ENCODE peak calls at places on chromosome 19, in ten cellular contexts. B is esophagus muscularis mucosa, V is GM12891, O is GM12878, A is vagina, F is suprapubic skin, R is Panc1, D is HL-60, P is breast epithelium, C is stomach. S is an unnamed sample.
A peak's percentile ranks its signal among the peaks of the same experiment; 100 is the strongest.

GRCh38 chr19:920051-920857 is 3.1 kb downstream of the KISS1R start:
- DNase-seq in B (no peak), V (no peak), O (no peak), A (no peak), F (no peak), R (no peak), D (peak; percentile 45), P (no peak), C (no peak), S (peak; percentile 65)

GRCh38 chr19:52335768-52336116 is 301 bp upstream of the ZNF610 start:
- DNase-seq in B (no peak), V (no peak), O (no peak), A (no peak), F (no peak), R (no peak), D (no peak), P (no peak), C (no peak), S (no peak)

GRCh38 chr19:280541-281007 is 10.6 kb downstream of the PLPP2 start:
- DNase-seq in B (no peak), V (no peak), O (no peak), A (no peak), F (no peak), R (no peak), D (no peak), P (no peak), C (no peak), S (peak; percentile 9)

GRCh38 chr19:31100945-31101344 is 248.3 kb downstream of the TSHZ3 start:
- DNase-seq in B (no peak), V (no peak), O (no peak), A (no peak), F (no peak), R (no peak), D (no peak), P (no peak), C (no peak), S (no peak)

GRCh38 chr19:35533822-35534521 is 716 bp downstream of the GAPDHS start:
- DNase-seq in B (no peak), V (peak; percentile 56), O (no peak), A (no peak), F (no peak), R (no peak), D (peak; percentile 17), P (no peak), C (peak; percentile 55), S (peak; percentile 82)

GRCh38 chr19:19628499-19629134 is 597 bp upstream of the LPAR2 start:
- DNase-seq in B (no peak), V (no peak), O (no peak), A (no peak), F (no peak), R (no peak), D (peak; percentile 83), P (peak; percentile 52), C (peak; percentile 85), S (peak; percentile 96)

GRCh38 chr19:49362048-49362925 is at the start of gene TEAD2:
- DNase-seq in B (peak; percentile 94), V (no peak), O (no peak), A (no peak), F (peak; percentile 88), R (no peak), D (no peak), P (peak; percentile 46), C (peak; percentile 73), S (peak; percentile 89)

GRCh38 chr19:1107655-1108261 is 4.0 kb downstream of the GPX4 start:
- DNase-seq in B (no peak), V (no peak), O (no peak), A (no peak), F (no peak), R (no peak), D (no peak), P (no peak), C (no peak), S (no peak)

GRCh38 chr19:57559008-57559403 is 657 bp downstream of the ZNF550 start:
- DNase-seq in B (no peak), V (peak; percentile 24), O (no peak), A (no peak), F (no peak), R (no peak), D (peak; percentile 48), P (no peak), C (no peak), S (peak; percentile 55)

DNA sequence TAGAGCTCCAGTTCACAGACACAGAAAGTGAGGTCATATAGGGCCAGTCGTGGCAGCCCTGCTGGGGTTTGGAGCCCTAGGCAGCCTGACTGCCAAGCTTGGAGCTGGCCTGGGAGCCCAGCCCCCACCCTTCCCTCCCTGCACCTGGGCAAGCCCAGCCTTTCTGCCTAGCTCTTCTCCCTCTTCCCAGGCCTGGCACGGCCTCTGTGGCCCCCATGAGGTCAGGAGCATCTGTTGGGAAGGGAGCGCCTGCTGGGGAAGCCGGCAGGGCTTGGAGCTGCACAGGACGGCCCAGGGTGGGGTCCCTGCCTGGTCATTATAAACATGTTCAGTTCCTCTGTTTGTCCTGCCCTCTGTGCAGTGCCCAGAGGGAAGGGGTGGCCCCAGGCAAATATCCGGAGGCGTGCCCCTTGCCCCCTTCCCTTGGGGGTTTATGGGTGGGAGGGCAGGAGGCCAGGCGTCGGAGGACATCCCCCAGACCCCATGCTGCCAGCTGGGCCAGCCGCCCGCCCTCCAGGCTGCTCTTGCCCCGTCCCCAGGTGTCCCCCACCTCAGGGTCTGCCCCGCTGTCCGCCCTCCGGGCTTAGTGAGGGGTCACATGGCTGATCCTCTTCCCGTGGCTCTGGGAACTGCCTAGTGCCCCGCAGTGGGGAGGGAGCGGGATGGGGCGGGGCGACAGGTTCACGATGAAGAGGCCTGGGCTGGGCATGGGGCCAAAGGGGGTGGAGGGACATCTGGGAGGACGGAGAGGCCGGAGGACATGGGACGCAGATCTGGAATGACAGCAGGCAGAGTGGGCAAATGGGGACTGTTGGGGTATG is 30.0 kb upstream of the NCCRP1 start:
- DNase-seq in B (no peak), V (no peak), O (no peak), A (no peak), F (peak; percentile 90), R (no peak), D (no peak), P (peak; percentile 82), C (peak; percentile 87), S (no peak)
- TF ChIP-seq POLR2AphosphoS5 in B (no peak), V (no peak), O (no peak), A (no peak), F (no peak), R (no peak), D (no peak), P (no peak), C (no peak), S (no peak)

GRCh38 chr19:16094360-16095070 is 17.2 kb upstream of the RAB8A start:
- DNase-seq in B (no peak), V (no peak), O (no peak), A (no peak), F (no peak), R (no peak), D (no peak), P (no peak), C (no peak), S (no peak)

GRCh38 chr19:16098416-16098768 is 13.3 kb upstream of the RAB8A start:
- DNase-seq in B (no peak), V (no peak), O (no peak), A (no peak), F (no peak), R (no peak), D (no peak), P (no peak), C (no peak), S (no peak)

GRCh38 chr19:16095071-16095571 is 16.6 kb upstream of the RAB8A start:
- DNase-seq in B (no peak), V (no peak), O (no peak), A (no peak), F (no peak), R (no peak), D (no peak), P (no peak), C (no peak), S (no peak)

GRCh38 chr19:16098821-16099220 is 12.9 kb upstream of the RAB8A start:
- DNase-seq in B (no peak), V (no peak), O (no peak), A (no peak), F (no peak), R (no peak), D (no peak), P (no peak), C (no peak), S (no peak)

DNA sequence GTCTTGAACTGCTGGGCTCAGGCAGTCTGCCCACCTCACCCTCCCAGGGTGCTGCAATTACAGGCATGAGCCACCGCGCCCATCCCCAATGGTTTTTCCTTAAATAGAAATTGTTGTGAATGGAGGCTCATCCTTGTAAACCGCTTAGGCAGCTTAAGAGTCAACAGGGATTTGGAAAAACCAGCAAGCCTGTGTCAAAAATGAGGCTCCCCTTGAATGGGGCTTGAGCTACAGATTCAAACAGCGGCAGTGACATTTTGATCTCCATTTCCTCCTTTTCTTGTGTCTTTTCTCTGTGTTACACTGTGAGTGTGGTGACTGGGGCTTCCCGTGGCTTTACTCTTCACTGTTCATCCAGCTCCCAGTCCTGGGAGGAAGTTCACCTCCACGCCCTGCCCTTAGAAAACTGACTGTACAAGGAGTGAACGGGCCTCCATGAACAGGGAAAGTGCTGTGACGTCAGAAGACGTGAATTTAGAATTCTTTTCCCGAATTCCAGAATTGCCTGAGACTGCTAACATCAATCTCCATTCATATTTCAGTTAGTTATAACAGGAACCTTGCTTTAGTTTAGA is 15.3 kb upstream of the RAB8A start:
- DNase-seq in B (no peak), V (no peak), O (no peak), A (no peak), F (no peak), R (no peak), D (no peak), P (no peak), C (no peak), S (no peak)
- TF ChIP-seq POLR2AphosphoS5 in B (no peak), V (peak; percentile 82), O (peak; percentile 63), A (no peak), F (no peak), R (no peak), D (no peak), P (no peak), C (peak; percentile 4), S (no peak)

DNA sequence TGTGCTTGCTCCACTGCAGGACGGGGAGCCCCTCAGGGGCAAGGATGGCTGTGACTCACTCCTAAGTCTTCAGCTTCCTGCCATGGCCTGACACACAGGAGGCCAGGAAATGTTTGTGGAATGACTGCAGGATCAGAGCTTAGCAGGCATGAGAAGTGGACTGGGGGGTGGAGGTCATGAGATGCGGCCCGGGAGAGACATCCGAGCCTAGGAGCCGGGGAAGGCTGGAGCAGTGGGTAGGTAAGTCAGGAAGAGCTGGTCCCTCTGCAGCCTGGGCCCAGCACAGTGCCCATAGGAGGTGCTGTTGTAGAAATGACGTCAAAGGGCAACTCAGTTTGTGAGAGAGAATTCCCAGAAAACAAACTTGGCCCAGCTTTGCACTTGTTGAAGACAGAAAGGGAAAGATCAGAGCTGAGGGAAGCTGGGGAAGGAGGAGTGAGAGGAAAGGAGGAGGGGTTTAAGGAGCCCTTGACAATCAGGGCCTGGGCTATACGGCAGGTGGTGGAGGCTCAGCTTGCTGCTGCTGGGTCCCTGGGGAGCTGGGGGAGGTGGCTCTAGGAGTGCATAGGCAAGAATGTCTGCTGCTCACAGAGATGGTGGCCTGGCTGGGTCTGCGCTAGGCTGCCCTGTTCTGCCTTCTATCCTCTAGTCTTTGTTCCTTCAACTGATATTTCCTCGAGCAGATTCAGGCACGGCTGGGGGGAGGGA is 18.5 kb downstream of the POU2F2 start:
- DNase-seq in B (no peak), V (no peak), O (peak; percentile 40), A (no peak), F (no peak), R (peak; percentile 43), D (no peak), P (no peak), C (no peak), S (peak; percentile 65)
- TF ChIP-seq POLR2AphosphoS5 in B (no peak), V (no peak), O (no peak), A (no peak), F (no peak), R (no peak), D (no peak), P (no peak), C (no peak), S (no peak)

GRCh38 chr19:38377052-38377451 is 2.7 kb downstream of the PSMD8 start:
- DNase-seq in B (no peak), V (no peak), O (no peak), A (no peak), F (no peak), R (no peak), D (no peak), P (no peak), C (no peak), S (no peak)
- TF ChIP-seq POLR2AphosphoS5 in B (no peak), V (no peak), O (no peak), A (no peak), F (no peak), R (no peak), D (no peak), P (no peak), C (no peak), S (no peak)